ENCODE peak calls at places on chromosomes 5 and 9, in five cellular contexts. P is Peyer's patch, F is H1, X is A549, E is GM12891. O is an unnamed sample.

GRCh38 chr5:172186114-172186695 is 1.8 kb downstream of the STK10 start:
- DNase-seq in P (no peak), F (no peak), E (no peak), X (no peak), O (no peak)

GRCh38 chr9:129500166-129500862 is 120.6 kb downstream of the C9orf50 start:
- DNase-seq in F (no peak), X (no peak), P (no peak), E (no peak), O (no peak)

GRCh38 chr9:112352209-112352608 is 18.8 kb upstream of the PTBP3 start:
- DNase-seq in X (no peak), E (no peak), P (no peak), F (no peak), O (no peak)

GRCh38 chr9:112037281-112038016 is 137.6 kb downstream of the SUSD1 start:
- DNase-seq in F (no peak), P (peak), X (no peak), E (no peak), O (no peak)

GRCh38 chr9:35517552-35518211 is 27.8 kb downstream of the RUSC2 start:
- DNase-seq in X (no peak), E (no peak), P (no peak), F (no peak), O (no peak)

GRCh38 chr5:133245191-133246052 is 193.6 kb downstream of the HSPA4 start:
- DNase-seq in P (no peak), E (no peak), F (peak), X (peak), O (peak)

GRCh38 chr5:1167728-1168709 is 33.4 kb upstream of the SLC6A19 start:
- DNase-seq in F (no peak), P (peak), E (peak), X (peak), O (peak)

GRCh38 chr5:132003170-132003744 is 8.2 kb downstream of the ACSL6 start:
- DNase-seq in P (no peak), F (no peak), X (no peak), E (no peak), O (no peak)

GRCh38 chr5:73663860-73664240 is 37.9 kb downstream of the ARHGEF28 start:
- DNase-seq in P (no peak), E (no peak), F (no peak), X (no peak), O (no peak)

GRCh38 chr5:69130241-69130640 is 36.4 kb downstream of the SLC30A5 start:
- DNase-seq in E (no peak), P (no peak), X (no peak), F (no peak), O (no peak)

GRCh38 chr5:6601271-6601670 is 31.6 kb downstream of the NSUN2 start:
- DNase-seq in E (no peak), P (no peak), F (no peak), X (no peak), O (no peak)

GRCh38 chr5:32791536-32792240 is 80.6 kb downstream of the NPR3 start:
- DNase-seq in P (no peak), E (no peak), F (no peak), X (no peak), O (no peak)

GRCh38 chr9:14127656-14128055 is 186.3 kb downstream of the NFIB start:
- DNase-seq in X (no peak), P (no peak), F (no peak), E (no peak), O (no peak)

GRCh38 chr9:121059998-121060636 is 10.0 kb upstream of the C5 start:
- DNase-seq in P (no peak), E (no peak), F (no peak), X (peak), O (peak)

GRCh38 chr5:5145651-5146529 is 5.8 kb downstream of the ADAMTS16 start:
- DNase-seq in F (no peak), P (no peak), E (no peak), X (no peak), O (peak)

GRCh38 chr5:130868186-130868821 is 296.8 kb downstream of the HINT1 start:
- DNase-seq in X (no peak), P (no peak), E (no peak), F (no peak), O (no peak)

GRCh38 chr9:131714161-131714646 is 25.7 kb downstream of the RAPGEF1 start:
- DNase-seq in X (no peak), P (no peak), E (no peak), F (no peak), O (no peak)

GRCh38 chr5:90606539-90606938 is 47.9 kb downstream of the ADGRV1 start:
- DNase-seq in X (no peak), P (no peak), E (no peak), F (no peak), O (no peak)

GRCh38 chr5:159525117-159525516 is 194.8 kb upstream of the IL12B start:
- DNase-seq in P (no peak), F (no peak), X (no peak), E (no peak), O (no peak)

GRCh38 chr5:93580387-93581100 is 475 bp downstream of the NR2F1-AS1 start:
- DNase-seq in P (no peak), E (no peak), F (no peak), X (no peak), O (no peak)

GRCh38 chr5:93577807-93578178 is 3.2 kb downstream of the NR2F1-AS1 start:
- DNase-seq in X (no peak), E (no peak), P (no peak), F (no peak), O (no peak)

GRCh38 chr5:93578179-93578812 is 2.7 kb downstream of the NR2F1-AS1 start:
- DNase-seq in X (no peak), P (no peak), F (no peak), E (no peak), O (no peak)

GRCh38 chr5:93578813-93579560 is 2.0 kb downstream of the NR2F1-AS1 start:
- DNase-seq in P (no peak), E (no peak), X (no peak), F (no peak), O (no peak)

GRCh38 chr5:93579561-93580386 is 1.2 kb downstream of the NR2F1-AS1 start:
- DNase-seq in F (no peak), X (no peak), P (no peak), E (no peak), O (no peak)
- TF ChIP-seq POLR2A in F (no peak), X (no peak), P (no peak), E (no peak), O (peak)

GRCh38 chr9:30915451-30915850 is 1469.0 kb upstream of the ACO1 start:
- DNase-seq in E (no peak), F (no peak), P (no peak), X (no peak), O (no peak)
- TF ChIP-seq POLR2A in E (no peak), F (no peak), P (no peak), X (no peak), O (no peak)

DNA sequence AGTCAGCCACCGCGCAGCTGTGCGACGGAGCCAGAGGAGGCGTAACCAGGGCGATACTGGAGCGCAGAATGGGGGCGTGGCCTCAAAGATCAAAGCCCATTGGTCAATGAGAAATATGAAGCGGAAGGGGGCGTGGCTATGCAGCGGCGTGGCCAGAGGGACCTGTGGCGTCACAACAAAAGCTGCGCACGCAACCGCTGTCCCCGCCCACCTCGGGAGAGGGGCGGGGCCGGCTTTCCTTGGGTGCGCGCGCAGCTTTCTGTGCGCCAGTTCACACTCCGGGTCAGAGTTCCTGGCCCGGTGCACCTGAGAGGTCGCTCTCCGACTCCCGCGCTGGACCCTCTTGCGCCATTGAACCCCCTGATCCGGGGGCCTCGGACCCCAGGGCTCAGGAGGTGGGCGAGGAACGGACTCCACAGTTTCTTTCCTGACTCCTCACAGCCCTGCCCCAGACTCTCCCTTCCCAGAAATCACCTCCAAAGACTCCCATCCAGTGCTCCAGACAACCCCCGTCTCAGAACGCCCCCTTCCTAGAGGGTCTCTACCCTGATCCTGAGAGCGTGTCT is at the start of gene SWI5:
- DNase-seq in F (peak), X (peak), E (peak), P (peak), O (peak)
- TF ChIP-seq POLR2A in F (peak), X (peak), E (peak), P (peak), O (peak)

GRCh38 chr5:144205141-144205551 is 34.5 kb downstream of the KCTD16 start:
- DNase-seq in P (no peak), E (no peak), F (no peak), X (no peak), O (peak)
- TF ChIP-seq POLR2A in P (no peak), E (no peak), F (no peak), X (no peak), O (peak)

GRCh38 chr5:173329370-173330150 is 1.3 kb upstream of the STC2 start:
- DNase-seq in P (no peak), F (no peak), X (no peak), E (peak), O (no peak)
- TF ChIP-seq POLR2A in P (no peak), F (no peak), X (no peak), E (no peak), O (no peak)

GRCh38 chr5:135227064-135228022 is 171.7 kb downstream of the MACROH2A1 start:
- DNase-seq in P (no peak), F (no peak), X (no peak), E (no peak), O (no peak)
- TF ChIP-seq POLR2A in P (no peak), F (no peak), X (no peak), E (no peak), O (no peak)

GRCh38 chr9:113488490-113488889 is 25.0 kb downstream of the RGS3 start:
- DNase-seq in F (no peak), X (no peak), E (no peak), P (no peak), O (no peak)
- TF ChIP-seq POLR2A in F (no peak), X (no peak), E (no peak), P (no peak), O (no peak)

DNA sequence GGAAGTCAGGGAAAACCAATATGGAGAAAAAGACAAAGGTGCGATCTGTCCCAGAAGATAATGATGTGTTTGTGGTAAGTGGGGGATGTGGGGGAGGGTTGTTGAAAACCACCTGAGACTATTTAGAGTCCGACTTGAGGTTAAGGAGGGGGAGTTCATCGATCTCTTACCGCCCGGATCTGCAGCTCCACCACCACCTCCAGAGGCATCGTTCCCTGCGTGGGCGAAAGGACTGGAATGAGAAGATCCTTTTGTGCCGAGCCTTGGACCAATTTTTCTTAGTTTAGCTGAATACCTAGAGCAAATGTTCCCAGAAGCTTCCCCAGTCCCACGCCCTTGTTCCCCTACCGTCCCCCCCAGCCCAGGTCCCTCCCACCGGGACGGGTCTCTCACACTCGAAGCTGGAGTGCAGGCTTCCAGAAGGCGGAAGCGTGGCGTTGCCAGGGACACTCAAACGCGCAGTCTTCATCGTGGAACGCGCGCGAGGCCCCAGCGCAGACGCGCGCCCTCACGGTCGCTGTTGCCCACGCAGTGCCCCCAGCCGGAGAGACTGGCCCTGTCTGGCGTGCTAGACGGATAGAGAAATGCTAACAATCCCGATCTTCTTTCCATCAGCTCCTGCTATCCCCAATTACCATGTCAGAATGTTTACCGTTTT is at the start of gene SPATA6L:
- DNase-seq in X (peak), E (no peak), F (no peak), P (peak), O (peak)
- TF ChIP-seq POLR2A in X (peak), E (peak), F (no peak), P (no peak), O (no peak)

O was measured in H54.